ENCODE peak calls at places on chromosomes 5 and 9, in four cellular contexts. Z is LHCN-M2; M is left ventricle myocardium inferior; E is activated CD4-positive, alpha-beta T cell treated with anti-CD3 and anti-CD28 coated beads for 24 hours. G is an unnamed sample.

GRCh38 chr9:34252670-34253459 is 74.0 kb downstream of the UBAP1 start:
- DNase-seq in Z (peak), M (peak), E (peak), G (peak)

GRCh38 chr9:113307401-113307975 is 4.3 kb upstream of the RNF183 start:
- DNase-seq in Z (no peak), M (no peak), E (no peak), G (no peak)

GRCh38 chr9:1505489-1505888 is 455.3 kb downstream of the DMRT2 start:
- DNase-seq in Z (no peak), M (no peak), E (no peak), G (no peak)

GRCh38 chr5:80109549-80110478 is 74.7 kb downstream of the THBS4 start:
- DNase-seq in Z (peak), M (peak), E (no peak), G (peak)

GRCh38 chr9:135508211-135508820 is 7.8 kb downstream of the MRPS2 start:
- DNase-seq in Z (no peak), M (no peak), E (no peak), G (no peak)

GRCh38 chr9:89657765-89658164 is 53.0 kb downstream of the GADD45G start:
- DNase-seq in Z (no peak), M (no peak), E (no peak), G (no peak)

GRCh38 chr5:100749771-100750284 is 153.3 kb downstream of the ST8SIA4 start:
- DNase-seq in Z (no peak), M (no peak), E (no peak), G (no peak)

GRCh38 chr5:142017832-142018427 is 5.1 kb upstream of the GNPDA1 start:
- DNase-seq in Z (peak), M (no peak), E (no peak), G (no peak)

GRCh38 chr9:38662763-38663593 is 42.6 kb upstream of the ANKRD18A start:
- DNase-seq in Z (peak), M (no peak), E (no peak), G (peak)

GRCh38 chr9:4887556-4887955 is 94.8 kb downstream of the RCL1 start:
- DNase-seq in Z (peak), M (no peak), E (no peak), G (no peak)

GRCh38 chr5:172149073-172149472 is 39.0 kb downstream of the STK10 start:
- DNase-seq in Z (peak), M (no peak), E (no peak), G (no peak)

GRCh38 chr9:68653141-68653595 is 51.9 kb upstream of the PIP5K1B start:
- DNase-seq in Z (no peak), M (no peak), E (no peak), G (no peak)

GRCh38 chr9:111481885-111482636 is 2.1 kb downstream of the ECPAS start:
- DNase-seq in Z (peak), M (no peak), E (no peak), G (no peak)

GRCh38 chr9:130114741-130115140 is 57.5 kb upstream of the NCS1 start:
- DNase-seq in Z (no peak), M (no peak), E (no peak), G (no peak)

GRCh38 chr5:61030163-61030482 is 85.1 kb downstream of the NDUFAF2 start:
- DNase-seq in Z (no peak), M (no peak), E (no peak), G (no peak)

GRCh38 chr5:14806452-14806851 is 65.1 kb downstream of the ANKH start:
- DNase-seq in Z (peak), M (peak), E (no peak), G (no peak)

GRCh38 chr9:106846847-106847246 is 16.1 kb upstream of the ZNF462 start:
- DNase-seq in Z (peak), M (no peak), E (no peak), G (no peak)

GRCh38 chr5:78157001-78157400 is 137.5 kb downstream of the AP3B1 start:
- DNase-seq in Z (no peak), M (no peak), E (no peak), G (no peak)

GRCh38 chr5:81924467-81924866 is 47.4 kb upstream of the ATG10 start:
- DNase-seq in Z (no peak), M (peak), E (no peak), G (peak)

GRCh38 chr5:135353952-135354721 is 44.9 kb downstream of the MACROH2A1 start:
- DNase-seq in Z (peak), M (no peak), E (no peak), G (no peak)

GRCh38 chr5:93584531-93585053 is 1.6 kb downstream of the NR2F1 start:
- DNase-seq in Z (peak), M (no peak), E (no peak), G (no peak)

GRCh38 chr9:9998491-9999287 is 614.1 kb downstream of the PTPRD start:
- DNase-seq in Z (no peak), M (no peak), E (no peak), G (no peak)

GRCh38 chr5:156534906-156535305 is 207.9 kb downstream of the SGCD start:
- DNase-seq in Z (peak), M (no peak), E (no peak), G (no peak)

GRCh38 chr5:123460296-123460729 is 37.1 kb upstream of the CEP120 start:
- DNase-seq in Z (no peak), M (no peak), E (peak), G (no peak)

GRCh38 chr9:129383005-129383414 is 204.9 kb upstream of the IER5L start:
- DNase-seq in Z (no peak), M (peak), E (no peak), G (no peak)

GRCh38 chr5:32443541-32444190 is 874 bp downstream of the ZFR start:
- DNase-seq in Z (peak), M (peak), E (no peak), G (peak)

GRCh38 chr5:125835293-125836172 is 587.7 kb upstream of the GRAMD2B start:
- DNase-seq in Z (peak), M (peak), E (no peak), G (peak)

GRCh38 chr5:1913578-1913977 is 30.9 kb upstream of the IRX4 start:
- DNase-seq in Z (no peak), M (no peak), E (no peak), G (no peak)

G was measured in substantia nigra.